ENCODE peak calls at places on chromosome 18, in six cellular contexts. One of them, this sample, is unnamed.

GRCh38 chr18:58541137-58541788 is 87.6 kb downstream of the ALPK2 start:
- DNase-seq in neural progenitor cell: peak; percentile 59
- DNase-seq in GM23248: peak; percentile 49
- DNase-seq in HepG2: no peak
- DNase-seq in PC-3: peak; percentile 44
- DNase-seq in H1: peak; percentile 66
- DNase-seq in this sample: no peak

GRCh38 chr18:45726603-45727002 is 2.6 kb downstream of the SLC14A1 start:
- DNase-seq in GM23248: no peak
- DNase-seq in HepG2: no peak
- DNase-seq in PC-3: no peak
- DNase-seq in neural progenitor cell: no peak
- DNase-seq in H1: no peak
- DNase-seq in this sample: no peak

GRCh38 chr18:67731853-67732252 is 215.3 kb upstream of the DSEL start:
- DNase-seq in PC-3: peak; percentile 66
- DNase-seq in H1: no peak
- DNase-seq in neural progenitor cell: no peak
- DNase-seq in GM23248: peak; percentile 68
- DNase-seq in HepG2: no peak
- DNase-seq in this sample: peak; percentile 66

GRCh38 chr18:11251229-11251890 is 102.0 kb upstream of the PIEZO2 start:
- DNase-seq in HepG2: no peak
- DNase-seq in GM23248: peak; percentile 86
- DNase-seq in PC-3: no peak
- DNase-seq in H1: no peak
- DNase-seq in neural progenitor cell: no peak
- DNase-seq in this sample: peak; percentile 41

GRCh38 chr18:29087616-29088246 is 910.8 kb upstream of the CDH2 start:
- DNase-seq in GM23248: no peak
- DNase-seq in H1: no peak
- DNase-seq in PC-3: no peak
- DNase-seq in HepG2: no peak
- DNase-seq in neural progenitor cell: no peak
- DNase-seq in this sample: no peak

GRCh38 chr18:55337908-55338521 is 250.0 kb downstream of the TCF4 start:
- DNase-seq in H1: no peak
- DNase-seq in PC-3: no peak
- DNase-seq in neural progenitor cell: no peak
- DNase-seq in HepG2: no peak
- DNase-seq in GM23248: peak; percentile 55
- DNase-seq in this sample: peak; percentile 27

GRCh38 chr18:50287441-50288347 is at the start of gene CXXC1:
- DNase-seq in H1: peak; percentile 93
- DNase-seq in GM23248: peak; percentile 99
- DNase-seq in HepG2: peak; percentile 98
- DNase-seq in PC-3: peak; percentile 86
- DNase-seq in neural progenitor cell: peak; percentile 100
- DNase-seq in this sample: peak; percentile 99

GRCh38 chr18:57527479-57528237 is 58.8 kb downstream of the FECH start:
- DNase-seq in HepG2: peak; percentile 55
- DNase-seq in PC-3: no peak
- DNase-seq in neural progenitor cell: peak; percentile 23
- DNase-seq in GM23248: no peak
- DNase-seq in H1: no peak
- DNase-seq in this sample: no peak

GRCh38 chr18:35837922-35838496 is 134.5 kb upstream of the RMP24 start:
- DNase-seq in neural progenitor cell: no peak
- DNase-seq in H1: no peak
- DNase-seq in GM23248: no peak
- DNase-seq in HepG2: no peak
- DNase-seq in PC-3: no peak
- DNase-seq in this sample: no peak

GRCh38 chr18:47604041-47604440 is 326.4 kb downstream of the SMAD2 start:
- DNase-seq in PC-3: no peak
- DNase-seq in H1: no peak
- DNase-seq in neural progenitor cell: no peak
- DNase-seq in GM23248: no peak
- DNase-seq in HepG2: no peak
- DNase-seq in this sample: no peak

GRCh38 chr18:5137261-5137660 is 59.8 kb downstream of the AKAIN1 start:
- DNase-seq in HepG2: no peak
- DNase-seq in H1: no peak
- DNase-seq in PC-3: no peak
- DNase-seq in neural progenitor cell: no peak
- DNase-seq in GM23248: no peak
- DNase-seq in this sample: no peak
- H4K20me1 ChIP-seq in HepG2: no peaks in the 10 kb centered on the region
- H4K20me1 ChIP-seq in H1: no peaks in the 10 kb centered on the region
- H4K20me1 ChIP-seq in PC-3: no peaks in the 10 kb centered on the region
- H4K20me1 ChIP-seq in neural progenitor cell: no peaks in the 10 kb centered on the region
- H4K20me1 ChIP-seq in GM23248: no peaks in the 10 kb centered on the region
- H4K20me1 ChIP-seq in this sample: no peaks in the 10 kb centered on the region

GRCh38 chr18:77135339-77136075 is 2.9 kb upstream of the MBP start:
- DNase-seq in GM23248: no peak
- DNase-seq in PC-3: no peak
- DNase-seq in H1: no peak
- DNase-seq in neural progenitor cell: no peak
- DNase-seq in HepG2: no peak
- DNase-seq in this sample: no peak

GRCh38 chr18:77136076-77136718 is 3.6 kb upstream of the MBP start:
- DNase-seq in PC-3: no peak
- DNase-seq in GM23248: no peak
- DNase-seq in HepG2: no peak
- DNase-seq in neural progenitor cell: no peak
- DNase-seq in H1: no peak
- DNase-seq in this sample: no peak

GRCh38 chr18:77138270-77138669 is 5.7 kb upstream of the MBP start:
- DNase-seq in HepG2: no peak
- DNase-seq in GM23248: peak; percentile 32
- DNase-seq in PC-3: no peak
- DNase-seq in H1: no peak
- DNase-seq in neural progenitor cell: no peak
- DNase-seq in this sample: no peak

GRCh38 chr18:77137851-77138250 is 5.3 kb upstream of the MBP start:
- DNase-seq in PC-3: no peak
- DNase-seq in HepG2: no peak
- DNase-seq in H1: no peak
- DNase-seq in GM23248: no peak
- DNase-seq in neural progenitor cell: no peak
- DNase-seq in this sample: no peak

GRCh38 chr18:77136871-77137665 is 4.5 kb upstream of the MBP start:
- DNase-seq in GM23248: no peak
- DNase-seq in H1: no peak
- DNase-seq in neural progenitor cell: no peak
- DNase-seq in PC-3: no peak
- DNase-seq in HepG2: no peak
- DNase-seq in this sample: no peak
- H2AFZ ChIP-seq in GM23248: no peak overlapping the region
- H2AFZ ChIP-seq in H1: no peak overlapping the region
- H2AFZ ChIP-seq in neural progenitor cell: no peak overlapping the region
- H2AFZ ChIP-seq in PC-3: no peak overlapping the region
- H2AFZ ChIP-seq in HepG2: no peak overlapping the region
- H2AFZ ChIP-seq in this sample: no peak overlapping the region

GRCh38 chr18:8721094-8721669 is 15.8 kb downstream of the MTCL1 start:
- DNase-seq in GM23248: no peak
- DNase-seq in PC-3: no peak
- DNase-seq in neural progenitor cell: no peak
- DNase-seq in H1: no peak
- DNase-seq in HepG2: no peak
- DNase-seq in this sample: no peak

GRCh38 chr18:8717011-8717770 is 11.8 kb downstream of the MTCL1 start:
- DNase-seq in H1: peak; percentile 74
- DNase-seq in HepG2: no peak
- DNase-seq in PC-3: no peak
- DNase-seq in GM23248: no peak
- DNase-seq in neural progenitor cell: peak; percentile 77
- DNase-seq in this sample: no peak

GRCh38 chr18:8720141-8720540 is 14.8 kb downstream of the MTCL1 start:
- DNase-seq in H1: no peak
- DNase-seq in neural progenitor cell: no peak
- DNase-seq in GM23248: no peak
- DNase-seq in PC-3: no peak
- DNase-seq in HepG2: no peak
- DNase-seq in this sample: no peak

GRCh38 chr18:8718401-8718913 is 13.1 kb downstream of the MTCL1 start:
- DNase-seq in GM23248: no peak
- DNase-seq in HepG2: no peak
- DNase-seq in PC-3: no peak
- DNase-seq in neural progenitor cell: no peak
- DNase-seq in H1: no peak
- DNase-seq in this sample: no peak

GRCh38 chr18:8719192-8719591 is 13.8 kb downstream of the MTCL1 start:
- DNase-seq in HepG2: no peak
- DNase-seq in H1: no peak
- DNase-seq in GM23248: no peak
- DNase-seq in PC-3: no peak
- DNase-seq in neural progenitor cell: no peak
- DNase-seq in this sample: peak; percentile 74
- TF ChIP-seq EZH2 in HepG2: no peak
- TF ChIP-seq EZH2 in H1: no peak
- TF ChIP-seq EZH2 in GM23248: no peak
- TF ChIP-seq EZH2 in PC-3: no peak
- TF ChIP-seq EZH2 in neural progenitor cell: no peak
- TF ChIP-seq EZH2 in this sample: no peak

GRCh38 chr18:63260075-63260754 is 59.4 kb downstream of the BCL2 start:
- DNase-seq in neural progenitor cell: no peak
- DNase-seq in PC-3: no peak
- DNase-seq in H1: no peak
- DNase-seq in HepG2: no peak
- DNase-seq in GM23248: no peak
- DNase-seq in this sample: no peak

GRCh38 chr18:63259581-63259830 is 60.1 kb downstream of the BCL2 start:
- DNase-seq in neural progenitor cell: no peak
- DNase-seq in H1: no peak
- DNase-seq in PC-3: no peak
- DNase-seq in HepG2: no peak
- DNase-seq in GM23248: no peak
- DNase-seq in this sample: no peak

GRCh38 chr18:63257453-63257852 is 62.1 kb downstream of the BCL2 start:
- DNase-seq in H1: no peak
- DNase-seq in GM23248: no peak
- DNase-seq in PC-3: no peak
- DNase-seq in neural progenitor cell: no peak
- DNase-seq in HepG2: no peak
- DNase-seq in this sample: no peak

GRCh38 chr18:63261029-63261428 is 58.5 kb downstream of the BCL2 start:
- DNase-seq in neural progenitor cell: no peak
- DNase-seq in PC-3: no peak
- DNase-seq in H1: no peak
- DNase-seq in HepG2: no peak
- DNase-seq in GM23248: no peak
- DNase-seq in this sample: no peak

DNA sequence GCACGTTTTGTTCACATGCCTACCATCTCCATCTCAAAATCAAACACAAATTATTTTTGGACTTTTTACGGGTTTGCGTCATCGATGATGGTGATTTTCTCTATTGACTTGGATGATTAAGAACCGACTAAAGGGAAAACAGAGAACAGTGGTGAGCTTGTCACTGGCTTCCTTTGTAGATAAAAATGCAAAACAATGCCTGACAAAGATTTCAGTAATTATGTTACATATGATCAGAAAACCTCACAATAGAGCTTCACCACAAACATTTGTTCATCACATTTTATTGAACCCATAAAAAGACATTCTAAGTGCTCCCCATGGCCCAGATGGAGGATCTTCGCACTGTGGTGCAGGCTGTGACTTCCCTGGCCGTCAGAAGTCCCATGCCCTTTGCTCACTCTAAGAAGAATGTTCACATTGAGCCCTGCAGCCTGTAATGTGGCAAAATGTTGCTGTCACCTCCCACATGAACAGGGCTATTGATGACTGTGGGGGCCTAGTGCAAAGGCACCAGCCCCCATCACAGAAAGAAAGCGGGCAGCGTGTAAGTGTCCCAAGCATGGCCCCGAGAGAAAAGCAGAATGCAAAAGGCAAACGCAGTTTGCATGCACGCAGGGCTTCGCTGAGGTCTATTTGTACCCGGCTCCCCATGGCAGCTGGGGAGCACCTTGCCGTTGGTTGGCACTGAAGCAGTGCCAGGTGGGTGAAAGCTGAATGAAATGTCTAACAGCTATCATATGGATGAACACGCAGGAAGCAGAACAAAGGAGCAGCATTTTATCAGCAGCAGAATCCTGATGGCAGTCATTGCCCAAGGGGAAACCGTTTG is 60.6 kb downstream of the BCL2 start:
- DNase-seq in GM23248: no peak
- DNase-seq in neural progenitor cell: no peak
- DNase-seq in H1: no peak
- DNase-seq in PC-3: peak; percentile 79
- DNase-seq in HepG2: no peak
- DNase-seq in this sample: no peak
- H4K20me1 ChIP-seq in GM23248: no peaks in the 10 kb centered on the region
- H4K20me1 ChIP-seq in neural progenitor cell: no peaks in the 10 kb centered on the region
- H4K20me1 ChIP-seq in H1: no peaks in the 10 kb centered on the region
- H4K20me1 ChIP-seq in PC-3: no peaks in the 10 kb centered on the region
- H4K20me1 ChIP-seq in HepG2: no peaks in the 10 kb centered on the region
- H4K20me1 ChIP-seq in this sample: no peaks in the 10 kb centered on the region

DNA sequence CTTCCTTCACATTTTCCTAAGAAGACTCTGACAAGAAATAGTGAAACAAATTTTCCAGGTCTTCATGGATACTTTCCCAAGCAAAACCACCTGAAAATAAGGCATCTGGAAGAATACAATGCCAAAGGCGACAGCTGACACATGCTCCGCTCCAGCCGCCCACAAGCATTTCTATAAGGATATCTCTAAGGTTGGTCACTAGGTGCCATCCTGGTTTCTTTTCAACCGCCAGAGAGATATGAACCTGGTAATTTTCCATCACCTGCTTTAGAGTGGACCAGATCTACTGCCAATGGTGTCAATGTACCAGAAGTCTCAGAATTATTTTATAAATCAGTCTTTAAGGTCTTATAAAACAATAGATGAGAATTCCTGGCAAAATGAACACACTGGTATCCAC is 97.2 kb downstream of the GAREM1 start:
- DNase-seq in HepG2: no peak
- DNase-seq in H1: no peak
- DNase-seq in GM23248: no peak
- DNase-seq in PC-3: no peak
- DNase-seq in neural progenitor cell: no peak
- DNase-seq in this sample: no peak
- H2AFZ ChIP-seq in HepG2: no peak overlapping the region
- H2AFZ ChIP-seq in H1: no peak overlapping the region
- H2AFZ ChIP-seq in GM23248: no peak overlapping the region
- H2AFZ ChIP-seq in PC-3: no peak overlapping the region
- H2AFZ ChIP-seq in neural progenitor cell: no peak overlapping the region
- H2AFZ ChIP-seq in this sample: no peak overlapping the region

This sample was measured in astrocyte.